ENCODE peak calls at places on chromosome 2, in five cellular contexts. E is GM12892, D is HepG2, A is K562, P is H1. S is an unnamed sample.
A peak's percentile ranks its signal among the peaks of the same experiment; 100 is the strongest.

GRCh38 chr2:186503827-186504606 is 18.0 kb downstream of the ZC3H15 start:
- DNase-seq in E (no peak), D (peak; percentile 42), A (peak; percentile 23), P (no peak), S (no peak)

GRCh38 chr2:80689106-80689505 is 384.6 kb upstream of the LRRTM1 start:
- DNase-seq in E (no peak), D (no peak), A (no peak), P (no peak), S (no peak)

GRCh38 chr2:238747557-238747956 is 100.3 kb upstream of the TWIST2 start:
- DNase-seq in E (no peak), D (no peak), A (no peak), P (no peak), S (no peak)

GRCh38 chr2:134247679-134248078 is 6.2 kb upstream of the MGAT5 start:
- DNase-seq in E (no peak), D (no peak), A (no peak), P (no peak), S (no peak)

GRCh38 chr2:8753609-8754008 is 71.8 kb downstream of the ID2 start:
- DNase-seq in E (no peak), D (no peak), A (no peak), P (no peak), S (no peak)

GRCh38 chr2:238939074-238939473 is 91.2 kb downstream of the TWIST2 start:
- DNase-seq in E (no peak), D (no peak), A (no peak), P (no peak), S (no peak)

GRCh38 chr2:233440314-233440713 is 86.0 kb downstream of the DGKD start:
- DNase-seq in E (no peak), D (no peak), A (no peak), P (no peak), S (no peak)

GRCh38 chr2:84494070-84494469 is 22.2 kb upstream of the DNAH6 start:
- DNase-seq in E (no peak), D (no peak), A (no peak), P (no peak), S (no peak)

GRCh38 chr2:71813801-71814470 is 333.7 kb downstream of the CYP26B1 start:
- DNase-seq in E (no peak), D (no peak), A (no peak), P (no peak), S (no peak)

GRCh38 chr2:232586943-232587342 is 36.5 kb downstream of the EIF4E2 start:
- DNase-seq in E (no peak), D (no peak), A (no peak), P (no peak), S (no peak)

GRCh38 chr2:45944075-45944474 is 292.6 kb downstream of the PRKCE start:
- DNase-seq in E (no peak), D (no peak), A (no peak), P (no peak), S (no peak)

GRCh38 chr2:182543746-182544525 is 117.1 kb upstream of the PDE1A start:
- DNase-seq in E (no peak), D (no peak), A (no peak), P (no peak), S (no peak)

GRCh38 chr2:196649202-196649601 is 9.7 kb downstream of the CCDC150 start:
- DNase-seq in E (no peak), D (no peak), A (no peak), P (no peak), S (no peak)

DNA sequence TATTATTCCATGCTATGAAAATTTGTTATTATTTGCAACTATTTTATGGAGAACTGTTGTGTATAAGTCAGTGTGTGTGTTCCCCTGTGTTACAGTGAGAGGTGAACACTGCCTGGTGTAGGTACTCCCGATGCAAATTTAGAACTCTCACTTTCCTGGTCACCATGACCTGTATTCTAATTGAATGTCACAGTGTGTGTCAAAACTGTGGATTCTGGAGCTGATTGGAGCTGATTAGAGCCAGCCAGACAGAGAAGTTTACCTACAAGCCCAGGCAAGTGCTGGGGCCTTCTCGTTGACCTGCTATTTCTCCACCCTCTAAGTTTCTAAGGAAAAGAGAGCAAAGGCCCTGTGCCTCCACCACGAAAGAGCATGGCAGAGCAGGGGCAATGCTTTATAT is 216.0 kb downstream of the NYAP2 start:
- DNase-seq in E (no peak), D (no peak), A (no peak), P (no peak), S (no peak)
- TF ChIP-seq TAF1 in E (no peak), D (no peak), A (no peak), P (no peak), S (no peak)

DNA sequence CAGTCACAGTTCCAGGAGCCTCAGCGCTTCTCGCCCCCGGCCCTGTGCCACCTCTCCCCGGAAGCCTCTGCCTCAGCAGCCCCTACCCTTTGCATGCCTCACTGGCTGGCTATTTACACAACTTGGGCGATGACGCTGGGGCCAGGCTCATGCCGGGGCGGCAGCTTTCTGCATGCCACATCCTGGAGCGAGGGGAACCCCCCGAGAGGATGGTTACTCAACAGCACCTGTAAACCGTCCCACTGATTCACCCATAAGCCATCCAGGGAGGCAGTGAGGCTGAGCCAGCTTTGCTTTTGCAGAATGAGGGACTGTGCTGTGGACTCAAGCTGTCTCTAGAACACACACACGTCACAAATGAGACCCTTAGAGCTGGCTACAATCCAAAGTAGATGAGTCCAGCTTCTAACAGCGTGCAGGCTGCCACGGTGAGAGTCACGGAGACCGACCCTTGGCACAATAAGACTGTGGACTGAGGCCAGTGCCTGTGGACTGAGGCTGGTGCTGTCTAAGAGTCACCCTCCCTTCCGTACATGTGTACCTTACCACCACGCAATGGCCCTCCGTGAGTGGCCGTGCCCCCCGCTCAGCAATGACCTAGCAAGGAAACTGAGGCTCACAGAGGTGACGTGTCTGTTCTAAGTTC is 45.6 kb upstream of the ODC1 start:
- DNase-seq in E (peak; percentile 60), D (peak; percentile 68), A (no peak), P (no peak), S (peak; percentile 65)
- TF ChIP-seq TAF1 in E (no peak), D (no peak), A (no peak), P (no peak), S (no peak)

DNA sequence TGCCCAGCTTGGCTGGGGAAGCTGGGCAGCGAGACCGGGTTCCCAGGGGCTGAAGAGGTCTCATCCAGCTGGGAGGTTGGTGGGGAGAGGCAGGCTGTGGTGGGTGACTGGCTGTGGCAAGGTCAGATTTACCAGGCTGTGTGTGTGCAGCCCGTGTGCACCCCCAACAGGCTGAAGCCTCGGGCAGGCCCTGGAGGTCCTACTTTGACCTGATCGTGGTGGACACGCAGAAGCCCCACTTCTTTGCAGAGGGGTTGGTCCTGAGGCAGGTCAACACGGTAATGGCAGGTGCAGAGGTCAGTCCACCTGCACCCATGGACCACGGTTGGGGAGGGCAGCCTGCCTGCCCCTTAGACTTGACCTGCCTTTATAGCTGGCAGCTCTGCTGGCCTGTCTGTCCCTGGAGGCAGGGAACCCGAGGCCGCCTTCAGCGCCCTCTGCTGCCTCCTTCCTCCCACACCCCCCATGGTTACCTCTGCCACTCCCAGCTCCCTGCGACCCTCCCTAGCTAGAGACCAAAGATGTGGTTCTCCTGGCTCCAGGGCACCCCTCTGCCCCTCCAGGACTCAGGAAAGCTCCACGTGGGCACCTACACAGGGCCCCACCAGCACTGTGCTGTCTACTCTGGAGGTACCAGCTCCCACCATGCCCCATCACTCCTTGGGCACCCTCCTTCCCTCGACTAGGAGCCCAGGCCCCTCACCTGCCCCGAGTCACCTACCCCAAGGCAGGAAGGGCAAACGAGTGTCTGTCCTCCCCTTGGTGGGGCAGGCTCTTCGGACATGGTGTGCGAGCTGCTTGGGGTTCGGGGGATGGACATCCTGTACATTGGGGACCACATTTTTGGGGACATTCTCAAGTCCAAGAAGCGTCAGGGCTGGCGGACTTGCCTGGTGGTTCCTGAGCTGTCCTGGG is 4.0 kb downstream of the NT5DC4 start:
- DNase-seq in E (no peak), D (peak; percentile 47), A (peak; percentile 73), P (no peak), S (peak; percentile 54)
- TF ChIP-seq TAF1 in E (no peak), D (no peak), A (no peak), P (no peak), S (no peak)

GRCh38 chr2:98448441-98449145 is 3.9 kb downstream of the INPP4A start:
- DNase-seq in E (no peak), D (no peak), A (no peak), P (no peak), S (no peak)
- TF ChIP-seq TAF1 in E (no peak), D (no peak), A (no peak), P (no peak), S (no peak)

DNA sequence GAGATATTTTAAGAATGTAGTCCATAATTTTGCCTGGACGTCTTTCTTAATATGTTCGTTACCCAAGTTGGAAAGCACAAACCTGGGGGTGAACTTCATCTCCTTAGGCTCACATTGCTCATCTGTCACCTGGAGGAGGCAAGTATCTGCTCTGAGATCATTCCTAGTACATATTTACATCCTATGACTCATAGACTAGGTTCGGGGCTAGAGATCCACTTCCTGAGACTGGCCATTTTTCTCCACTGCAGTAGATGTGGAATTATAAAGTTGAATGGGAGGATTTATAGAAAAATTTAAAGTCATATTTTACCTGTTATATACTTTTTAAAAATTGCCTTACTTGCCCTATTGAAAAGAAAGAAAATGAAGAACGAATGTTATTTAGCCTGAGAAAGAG is 77.5 kb upstream of the PROKR1 start:
- DNase-seq in E (no peak), D (peak; percentile 30), A (peak; percentile 85), P (no peak), S (no peak)
- TF ChIP-seq TAF1 in E (no peak), D (no peak), A (no peak), P (no peak), S (no peak)

GRCh38 chr2:173990970-173991819 is 26.0 kb upstream of the SP3 start:
- DNase-seq in E (no peak), D (no peak), A (no peak), P (no peak), S (no peak)
- TF ChIP-seq TAF1 in E (no peak), D (no peak), A (no peak), P (no peak), S (no peak)

GRCh38 chr2:236643480-236643879 is 73.9 kb downstream of the ACKR3 start:
- DNase-seq in E (no peak), D (no peak), A (no peak), P (no peak), S (no peak)
- TF ChIP-seq TAF1 in E (no peak), D (no peak), A (no peak), P (no peak), S (no peak)

GRCh38 chr2:36462311-36462710 is 106.7 kb downstream of the CRIM1 start:
- DNase-seq in E (no peak), D (no peak), A (no peak), P (no peak), S (no peak)
- TF ChIP-seq TAF1 in E (no peak), D (no peak), A (no peak), P (no peak), S (no peak)